ENCODE peak calls at places on chromosomes 6 and 20, in five cellular contexts. V is upper lobe of right lung, R is mucosa of descending colon, E is hepatocyte, T is heart right ventricle. S is an unnamed sample. For H3K4me1, the result is how much of the 10 kb centered on the place peaks cover.

GRCh38 chr6:20706293-20707165 is 172.3 kb downstream of the CDKAL1 start:
- DNase-seq in V (no peak), R (peak), E (peak), T (no peak), S (no peak)

GRCh38 chr6:11732036-11732545 is 46.5 kb downstream of the ADTRP start:
- DNase-seq in V (peak), R (peak), E (no peak), T (peak), S (peak)

GRCh38 chr6:72616406-72617015 is 5.4 kb upstream of the KCNQ5 start:
- DNase-seq in V (no peak), R (no peak), E (peak), T (no peak), S (no peak)

GRCh38 chr20:2829376-2829775 is 11.1 kb downstream of the PCED1A start:
- DNase-seq in V (no peak), R (no peak), E (no peak), T (no peak), S (no peak)

GRCh38 chr6:97150932-97151331 is 132.1 kb downstream of the MMS22L start:
- DNase-seq in V (no peak), R (no peak), E (peak), T (no peak), S (no peak)

GRCh38 chr6:138973481-138974140 is 14.4 kb downstream of the REPS1 start:
- DNase-seq in V (no peak), R (no peak), E (no peak), T (no peak), S (no peak)

GRCh38 chr6:26351544-26351953 is 13.4 kb upstream of the BTN3A2 start:
- DNase-seq in V (no peak), R (no peak), E (peak), T (no peak), S (no peak)

GRCh38 chr6:7196685-7197283 is 89.0 kb downstream of the RREB1 start:
- DNase-seq in V (no peak), R (no peak), E (no peak), T (no peak), S (no peak)

GRCh38 chr6:136114661-136115060 is 135.4 kb downstream of the MTFR2 start:
- DNase-seq in V (peak), R (peak), E (no peak), T (no peak), S (no peak)

GRCh38 chr6:255418-256090 is 36.7 kb upstream of the DUSP22 start:
- DNase-seq in V (no peak), R (no peak), E (no peak), T (no peak), S (no peak)

GRCh38 chr6:159691133-159691962 is 1.7 kb downstream of the SOD2 start:
- DNase-seq in V (no peak), R (peak), E (peak), T (no peak), S (no peak)

GRCh38 chr20:52103469-52103910 is 88.1 kb downstream of the ZFP64 start:
- DNase-seq in V (peak), R (no peak), E (no peak), T (no peak), S (peak)

GRCh38 chr20:36773123-36773547 is 428 bp downstream of the DSN1 start:
- DNase-seq in V (no peak), R (no peak), E (no peak), T (no peak), S (no peak)

GRCh38 chr6:168162366-168162765 is 83.4 kb upstream of the FRMD1 start:
- DNase-seq in V (no peak), R (peak), E (no peak), T (no peak), S (no peak)

GRCh38 chr6:54053893-54054391 is 57.3 kb upstream of the MLIP start:
- DNase-seq in V (no peak), R (peak), E (peak), T (no peak), S (no peak)

GRCh38 chr6:44043036-44043478 is 84.2 kb downstream of the MRPL14 start:
- DNase-seq in V (no peak), R (no peak), E (peak), T (no peak), S (no peak)

GRCh38 chr6:13278991-13279390 is 49.3 kb downstream of the TBC1D7 start:
- DNase-seq in V (no peak), R (no peak), E (no peak), T (no peak), S (no peak)

GRCh38 chr6:62086047-62086446 is 200.0 kb downstream of the KHDRBS2 start:
- DNase-seq in V (no peak), R (no peak), E (no peak), T (no peak), S (no peak)

GRCh38 chr20:22582960-22583772 is 1.2 kb downstream of the FOXA2 start:
- DNase-seq in V (peak), R (peak), E (peak), T (no peak), S (peak)

GRCh38 chr6:143634486-143634885 is 43.3 kb upstream of the PHACTR2 start:
- DNase-seq in V (no peak), R (no peak), E (no peak), T (no peak), S (no peak)

GRCh38 chr6:168277274-168277669 is 42.3 kb downstream of the DACT2 start:
- DNase-seq in V (no peak), R (no peak), E (no peak), T (no peak), S (no peak)

GRCh38 chr6:56756791-56757582 is 114.3 kb upstream of the DST start:
- DNase-seq in V (no peak), R (no peak), E (no peak), T (no peak), S (no peak)

GRCh38 chr6:160161647-160161986 is 40.0 kb downstream of the SLC22A1 start:
- DNase-seq in V (no peak), R (no peak), E (no peak), T (no peak), S (no peak)

GRCh38 chr20:37640600-37641561 is 52.9 kb upstream of the CTNNBL1 start:
- DNase-seq in V (no peak), R (no peak), E (no peak), T (no peak), S (no peak)

DNA sequence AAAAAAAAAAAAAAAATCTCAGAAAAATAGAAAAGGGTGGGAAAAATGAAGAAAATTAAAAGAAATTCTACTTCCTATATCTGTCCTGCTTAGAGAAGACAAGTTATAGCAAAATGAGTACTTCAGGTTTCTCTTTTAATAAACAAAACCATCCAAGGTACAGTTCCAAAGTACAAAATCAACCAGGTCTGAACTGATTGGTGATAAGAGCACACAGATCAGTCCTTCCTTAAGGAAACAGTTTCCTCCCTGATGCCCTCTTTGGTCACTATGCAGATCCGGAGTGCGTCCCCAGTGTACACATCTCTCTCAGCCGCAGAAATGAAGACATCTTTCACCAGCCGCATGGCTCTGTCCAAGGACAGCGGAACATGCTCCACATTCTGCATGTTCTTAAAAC is 18.1 kb downstream of the PSMB1 start:
- DNase-seq in V (no peak), R (no peak), E (peak), T (no peak), S (no peak)
- H3K4me1 ChIP-seq in V (under half), R (under half), E (under half), T (under half), S (under half)

GRCh38 chr6:41066867-41067304 is 5.3 kb downstream of the OARD1 start:
- DNase-seq in V (no peak), R (peak), E (peak), T (peak), S (no peak)

GRCh38 chr6:41065550-41066026 is 6.6 kb downstream of the OARD1 start:
- DNase-seq in V (no peak), R (no peak), E (no peak), T (no peak), S (no peak)

GRCh38 chr6:41063884-41064285 is 8.3 kb downstream of the OARD1 start:
- DNase-seq in V (no peak), R (no peak), E (no peak), T (no peak), S (no peak)

GRCh38 chr6:41062056-41062455 is 9.1 kb downstream of the APOBEC2 start:
- DNase-seq in V (no peak), R (no peak), E (no peak), T (no peak), S (no peak)

DNA sequence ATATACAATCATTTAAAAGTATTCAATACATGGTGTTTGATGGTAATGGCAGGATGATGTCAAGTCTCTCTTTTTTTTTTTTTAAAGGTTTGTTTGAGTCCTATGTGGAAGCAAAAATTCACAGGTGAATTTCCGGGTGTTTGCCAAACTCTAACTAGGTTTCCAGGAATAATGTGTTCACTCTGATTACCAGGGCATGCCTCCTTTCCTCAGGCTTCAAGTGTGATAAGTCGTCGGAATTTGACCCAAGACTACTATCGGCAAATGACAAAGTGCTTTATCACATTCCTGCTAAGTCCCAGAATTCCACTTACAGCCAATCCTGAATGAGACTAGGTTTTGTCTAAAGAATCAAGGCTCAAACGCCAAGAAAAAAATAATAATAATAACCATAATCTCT is 7.3 kb downstream of the OARD1 start:
- DNase-seq in V (no peak), R (no peak), E (peak), T (no peak), S (no peak)
- H3K4me1 ChIP-seq in V (under half), R (under half), E (under half), T (under half), S (under half)

GRCh38 chr20:59123011-59123676 is 40.5 kb upstream of the ZNF831 start:
- DNase-seq in V (no peak), R (no peak), E (no peak), T (no peak), S (no peak)
- H3K4me1 ChIP-seq in V (under half), R (under half), E (under half), T (under half), S (under half)

DNA sequence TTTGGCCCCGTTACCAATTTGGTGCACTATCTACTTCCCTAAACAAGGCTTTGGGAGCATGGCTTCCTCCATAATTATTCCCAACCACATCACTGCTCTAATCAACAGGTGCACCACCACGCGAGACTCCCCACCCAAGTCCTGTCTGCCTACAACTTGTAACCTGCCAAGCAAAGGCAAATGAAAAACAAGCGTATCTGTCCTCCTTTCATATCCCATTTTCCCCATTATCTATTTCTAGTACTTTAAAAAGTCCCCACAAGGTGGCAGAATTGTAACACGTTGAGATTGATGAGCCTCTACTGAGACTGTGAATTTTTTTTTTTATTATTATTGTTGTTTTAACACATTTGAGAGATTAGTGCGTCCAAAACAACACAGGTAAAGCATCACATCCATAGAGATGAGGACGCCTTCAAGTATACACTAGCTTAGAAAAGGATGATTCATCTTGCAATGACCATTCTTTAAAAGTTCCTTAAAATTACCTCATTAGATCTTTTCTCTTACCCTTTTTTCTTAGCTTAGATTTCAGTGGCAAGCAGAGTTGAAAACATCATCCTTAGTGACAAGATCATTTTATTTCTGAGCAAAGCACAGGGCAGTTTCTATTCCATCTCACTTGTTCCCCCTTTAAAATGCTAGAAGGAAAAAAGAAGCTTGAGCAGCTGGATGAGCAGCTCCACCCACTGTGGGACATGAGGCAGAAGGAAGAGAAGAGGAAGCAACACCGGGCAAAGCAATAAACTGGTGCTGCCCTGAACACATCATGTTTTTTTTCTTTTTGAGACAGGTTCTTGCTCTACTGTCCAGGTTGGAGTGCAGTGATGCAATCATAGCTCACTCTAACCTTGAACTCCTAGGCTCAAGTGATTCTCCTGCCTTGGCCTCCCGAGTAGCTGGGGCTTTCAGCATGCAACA is 210.8 kb downstream of the ARHGAP18 start:
- DNase-seq in V (no peak), R (peak), E (peak), T (no peak), S (peak)
- H3K4me1 ChIP-seq in V (under half), R (under half), E (under half), T (under half), S (under half)

GRCh38 chr6:32154514-32155161 is 697 bp downstream of the PPT2 start:
- DNase-seq in V (peak), R (peak), E (peak), T (peak), S (peak)
- H3K4me1 ChIP-seq in V (under half), R (under half), E (under half), T (under half), S (under half)

GRCh38 chr6:15264902-15265761 is 19.3 kb downstream of the JARID2 start:
- DNase-seq in V (no peak), R (no peak), E (no peak), T (no peak), S (no peak)

GRCh38 chr6:15266423-15266996 is 20.6 kb downstream of the JARID2 start:
- DNase-seq in V (no peak), R (peak), E (no peak), T (no peak), S (no peak)

GRCh38 chr6:15267221-15267620 is 21.4 kb downstream of the JARID2 start:
- DNase-seq in V (no peak), R (no peak), E (no peak), T (no peak), S (no peak)

GRCh38 chr6:15264412-15264811 is 18.5 kb downstream of the JARID2 start:
- DNase-seq in V (no peak), R (no peak), E (no peak), T (no peak), S (no peak)

DNA sequence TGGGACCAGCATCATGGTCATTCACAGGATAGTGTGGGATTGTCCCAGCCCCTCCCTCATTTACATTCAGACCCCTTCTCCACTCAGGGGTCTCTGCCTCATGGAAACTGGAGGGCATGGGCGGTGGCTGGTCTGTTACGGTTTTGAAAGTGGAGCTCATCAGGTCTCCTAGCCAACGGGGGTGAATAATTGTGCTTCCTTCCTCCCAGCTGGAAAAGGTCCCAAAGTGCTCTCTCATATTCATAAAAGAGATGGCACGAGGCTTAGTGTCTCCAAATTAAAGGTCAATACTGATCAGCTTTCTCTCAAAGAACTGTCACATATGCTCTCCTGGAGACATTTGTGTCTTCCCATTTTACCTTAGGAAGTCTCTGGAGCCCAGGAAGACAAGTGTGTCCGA is 19.9 kb downstream of the JARID2 start:
- DNase-seq in V (no peak), R (no peak), E (no peak), T (no peak), S (no peak)
- H3K4me1 ChIP-seq in V (half or more), R (under half), E (half or more), T (under half), S (half or more)

GRCh38 chr6:154445417-154445816 is 65.1 kb downstream of the CNKSR3 start:
- DNase-seq in V (no peak), R (no peak), E (no peak), T (no peak), S (no peak)

GRCh38 chr6:154440022-154440421 is 70.5 kb downstream of the CNKSR3 start:
- DNase-seq in V (no peak), R (no peak), E (no peak), T (no peak), S (no peak)

GRCh38 chr6:154440422-154441043 is 70.0 kb downstream of the CNKSR3 start:
- DNase-seq in V (no peak), R (peak), E (no peak), T (no peak), S (no peak)

GRCh38 chr6:154438882-154439281 is 71.6 kb downstream of the CNKSR3 start:
- DNase-seq in V (no peak), R (no peak), E (no peak), T (no peak), S (no peak)

DNA sequence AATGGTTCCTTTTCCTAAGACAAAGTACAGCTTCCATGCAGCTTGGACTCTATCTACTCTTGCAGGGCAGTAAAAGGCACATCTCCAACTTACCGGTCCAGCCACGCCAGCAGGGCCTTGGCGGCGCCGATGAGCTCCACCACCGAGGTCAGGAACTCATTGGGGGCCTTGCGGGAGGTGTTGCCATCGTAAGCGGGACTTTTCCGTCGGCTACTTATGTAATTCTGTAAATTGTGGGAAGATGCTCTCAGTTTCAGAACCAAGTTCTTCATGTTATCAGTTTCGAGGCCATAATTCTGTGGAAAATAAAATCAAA is 68.5 kb downstream of the CNKSR3 start:
- DNase-seq in V (no peak), R (no peak), E (no peak), T (no peak), S (peak)
- H3K4me1 ChIP-seq in V (under half), R (under half), E (under half), T (under half), S (under half)

DNA sequence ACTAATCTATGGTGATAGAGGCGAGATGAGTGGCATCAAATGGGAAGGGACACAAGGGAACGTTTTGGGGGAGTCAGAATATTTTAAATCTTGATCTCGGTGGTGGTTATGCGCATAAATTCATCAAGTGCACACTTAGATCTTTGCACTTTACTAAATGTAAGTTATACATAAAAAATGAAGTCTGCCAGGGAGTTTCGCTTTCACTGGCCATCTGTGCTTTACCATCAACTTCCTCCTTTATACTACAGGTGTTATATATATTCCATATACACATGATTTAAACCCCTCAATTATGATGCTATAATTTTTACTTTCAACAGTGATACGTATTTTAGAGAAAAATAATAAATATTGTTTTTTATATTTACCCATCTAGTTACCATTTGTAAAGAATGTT is 97.6 kb upstream of the AKIRIN2 start:
- DNase-seq in V (no peak), R (peak), E (no peak), T (no peak), S (no peak)
- H3K4me1 ChIP-seq in V (under half), R (under half), E (under half), T (under half), S (under half)

GRCh38 chr6:100726741-100727140 is 154.4 kb downstream of the ASCC3 start:
- DNase-seq in V (no peak), R (no peak), E (no peak), T (no peak), S (no peak)

GRCh38 chr6:100719883-100720682 is 161.0 kb downstream of the ASCC3 start:
- DNase-seq in V (no peak), R (no peak), E (peak), T (no peak), S (no peak)

GRCh38 chr6:100724696-100725095 is 156.4 kb downstream of the ASCC3 start:
- DNase-seq in V (no peak), R (no peak), E (no peak), T (no peak), S (no peak)

GRCh38 chr6:100724222-100724621 is 156.9 kb downstream of the ASCC3 start:
- DNase-seq in V (no peak), R (no peak), E (no peak), T (no peak), S (no peak)

GRCh38 chr6:100721256-100721655 is 159.9 kb downstream of the ASCC3 start:
- DNase-seq in V (no peak), R (no peak), E (no peak), T (no peak), S (no peak)
- H3K4me1 ChIP-seq in V (under half), R (under half), E (under half), T (under half), S (under half)

S was measured in upper lobe of left lung.